ENCODE peak calls at places on chromosomes 12 and 14, in six cellular contexts. U, L, W, Z, I and Y are unnamed samples.

GRCh38 chr14:64556526-64556925 is 6.8 kb downstream of the PPP1R36 start:
- DNase-seq in I (no peak), Z (no peak), U (no peak), W (no peak), L (no peak), Y (no peak)

GRCh38 chr14:61280526-61281185 is 482 bp downstream of the TMEM30B start:
- DNase-seq in U (no peak), Z (peak; percentile 69), W (peak; percentile 38), L (peak; percentile 55), I (no peak), Y (peak; percentile 90)

GRCh38 chr12:120093592-120094355 is 22.8 kb downstream of the RAB35 start:
- DNase-seq in Z (no peak), L (no peak), U (no peak), I (no peak), W (no peak), Y (no peak)

GRCh38 chr12:6869049-6870021 is 2.0 kb downstream of the TPI1 start:
- DNase-seq in L (peak; percentile 92), U (peak; percentile 64), W (peak; percentile 69), Z (peak; percentile 90), I (peak; percentile 27), Y (peak; percentile 92)

GRCh38 chr12:91681751-91682150 is 463.9 kb downstream of the BTG1 start:
- DNase-seq in I (no peak), L (no peak), Z (no peak), U (no peak), W (no peak), Y (no peak)

GRCh38 chr14:96251656-96252155 is 4.3 kb upstream of the BDKRB1 start:
- DNase-seq in Z (no peak), L (no peak), I (no peak), W (no peak), U (no peak), Y (no peak)

GRCh38 chr12:123794027-123794426 is 31.9 kb downstream of the DNAH10 start:
- DNase-seq in L (no peak), Z (no peak), W (no peak), U (no peak), I (no peak), Y (no peak)

GRCh38 chr12:121738340-121738858 is 25.8 kb downstream of the TMEM120B start:
- DNase-seq in Z (no peak), U (no peak), L (no peak), W (no peak), I (no peak), Y (no peak)

GRCh38 chr12:3655331-3655900 is 97.5 kb downstream of the CRACR2A start:
- DNase-seq in U (no peak), W (no peak), L (no peak), Z (no peak), I (no peak), Y (no peak)

GRCh38 chr14:100827140-100827517 is 1.2 kb downstream of the MEG3 start:
- DNase-seq in L (no peak), W (no peak), Z (no peak), I (no peak), U (no peak), Y (no peak)

GRCh38 chr12:21695896-21696295 is 38.3 kb upstream of the LDHB start:
- DNase-seq in U (no peak), L (no peak), W (no peak), I (no peak), Z (no peak), Y (no peak)

GRCh38 chr12:24661657-24662096 is 287.2 kb downstream of the BCAT1 start:
- DNase-seq in W (peak; percentile 20), I (no peak), L (peak; percentile 51), U (no peak), Z (peak; percentile 11), Y (no peak)

GRCh38 chr12:132771126-132771838 is 9.7 kb upstream of the ANKLE2 start:
- DNase-seq in L (no peak), Z (peak; percentile 61), U (no peak), I (no peak), W (no peak), Y (peak; percentile 85)

GRCh38 chr14:34460841-34461240 is 1.2 kb downstream of the SPTSSA start:
- DNase-seq in U (no peak), L (no peak), Z (no peak), W (no peak), I (no peak), Y (no peak)

GRCh38 chr12:102811125-102811737 is 105.8 kb downstream of the PAH start:
- DNase-seq in W (no peak), L (no peak), U (peak; percentile 12), I (no peak), Z (no peak), Y (no peak)

GRCh38 chr12:110084314-110085015 is 36.1 kb upstream of the C12orf76 start:
- DNase-seq in U (no peak), L (no peak), Z (no peak), I (no peak), W (no peak), Y (no peak)

GRCh38 chr14:61322799-61323290 is 1.5 kb downstream of the PRKCH start:
- DNase-seq in U (peak; percentile 66), L (no peak), W (no peak), I (no peak), Z (no peak), Y (no peak)

GRCh38 chr12:98154850-98155249 is 360.5 kb upstream of the TMPO start:
- DNase-seq in W (no peak), I (no peak), L (peak; percentile 21), U (peak; percentile 12), Z (no peak), Y (no peak)

GRCh38 chr12:49541140-49541861 is 2.5 kb downstream of the KCNH3 start:
- DNase-seq in Z (no peak), W (no peak), I (no peak), U (no peak), L (no peak), Y (peak; percentile 68)

GRCh38 chr12:123471374-123472068 is 13.6 kb downstream of the SNRNP35 start:
- DNase-seq in I (no peak), W (no peak), U (no peak), L (no peak), Z (no peak), Y (no peak)

GRCh38 chr12:79691299-79692248 is 810 bp upstream of the PAWR start:
- DNase-seq in W (no peak), U (no peak), L (no peak), I (no peak), Z (peak; percentile 32), Y (no peak)

GRCh38 chr12:94941440-94941862 is 62.0 kb downstream of the NDUFA12 start:
- DNase-seq in I (no peak), U (no peak), L (peak; percentile 34), Z (no peak), W (peak; percentile 35), Y (no peak)

GRCh38 chr12:82650627-82651337 is 35.9 kb upstream of the TMTC2 start:
- DNase-seq in L (no peak), U (peak; percentile 99), Z (peak; percentile 85), I (peak; percentile 38), W (no peak), Y (no peak)

GRCh38 chr12:6323340-6323994 is 13.0 kb downstream of the PLEKHG6 start:
- DNase-seq in I (peak; percentile 71), W (no peak), U (peak; percentile 70), Z (no peak), L (peak; percentile 72), Y (peak; percentile 79)

GRCh38 chr12:4270016-4270669 is 3.4 kb upstream of the CCND2 start:
- DNase-seq in U (no peak), W (no peak), I (no peak), Z (peak; percentile 66), L (peak; percentile 35), Y (peak; percentile 89)

GRCh38 chr12:15700595-15700994 is 88.6 kb downstream of the EPS8 start:
- DNase-seq in W (no peak), L (no peak), Z (no peak), I (peak; percentile 46), U (peak; percentile 85), Y (no peak)

GRCh38 chr14:58607571-58608317 is 30.0 kb upstream of the DACT1 start:
- DNase-seq in W (no peak), I (no peak), Z (no peak), U (no peak), L (no peak), Y (no peak)

GRCh38 chr14:75295491-75296338 is 17.1 kb downstream of the FOS start:
- DNase-seq in W (peak; percentile 84), I (no peak), U (no peak), L (peak; percentile 88), Z (peak; percentile 89), Y (peak; percentile 93)

GRCh38 chr14:75292886-75293285 is 14.3 kb downstream of the FOS start:
- DNase-seq in I (no peak), L (no peak), U (no peak), W (no peak), Z (peak; percentile 6), Y (no peak)

GRCh38 chr14:75293920-75294648 is 15.5 kb downstream of the FOS start:
- DNase-seq in L (peak; percentile 97), I (no peak), Z (peak; percentile 97), W (peak; percentile 93), U (peak; percentile 88), Y (peak; percentile 98)

GRCh38 chr14:75295061-75295461 is 16.4 kb downstream of the FOS start:
- DNase-seq in Z (peak; percentile 83), W (peak; percentile 53), U (no peak), I (no peak), L (peak; percentile 75), Y (peak; percentile 89)

GRCh38 chr14:75294649-75295033 is 16.0 kb downstream of the FOS start:
- DNase-seq in I (no peak), Z (no peak), U (no peak), L (no peak), W (no peak), Y (no peak)
- H3K27ac ChIP-seq in I (no peak overlapping the region), Z (peak overlapping the region; percentile 91), U (peak overlapping the region; percentile 52), L (peak overlapping the region; percentile 87), W (peak overlapping the region; percentile 97), Y (peak overlapping the region; percentile 95)

GRCh38 chr14:52020866-52021717 is 31.7 kb downstream of the RTRAF start:
- DNase-seq in I (peak; percentile 23), L (no peak), U (no peak), Z (no peak), W (no peak), Y (no peak)
- TF ChIP-seq POLR2A in I (no peak), L (no peak), U (no peak), Z (no peak), W (no peak), Y (no peak)

GRCh38 chr12:54386781-54387467 is 2.4 kb upstream of the ZNF385A start:
- DNase-seq in L (no peak), U (no peak), W (no peak), Z (no peak), I (no peak), Y (no peak)
- H3K27ac ChIP-seq in L (no peak overlapping the region), U (no peak overlapping the region), W (no peak overlapping the region), Z (peak overlapping the region; percentile 14), I (no peak overlapping the region), Y (no peak overlapping the region)

GRCh38 chr14:76759589-76759988 is 1.7 kb upstream of the VASH1 start:
- DNase-seq in W (no peak), L (no peak), Z (no peak), I (no peak), U (no peak), Y (peak; percentile 28)

GRCh38 chr14:76761849-76762616 is 765 bp downstream of the VASH1 start:
- DNase-seq in I (no peak), L (no peak), U (no peak), W (no peak), Z (no peak), Y (no peak)

GRCh38 chr14:76762617-76763361 is 1.5 kb downstream of the VASH1 start:
- DNase-seq in L (peak; percentile 21), I (no peak), W (no peak), Z (no peak), U (no peak), Y (peak; percentile 65)

GRCh38 chr14:76760331-76761197 is 704 bp upstream of the VASH1 start:
- DNase-seq in L (no peak), W (no peak), Z (no peak), I (no peak), U (no peak), Y (peak; percentile 70)

GRCh38 chr14:76761198-76761848 is at the start of gene VASH1:
- DNase-seq in U (peak; percentile 15), Z (peak; percentile 53), W (no peak), L (peak; percentile 76), I (no peak), Y (peak; percentile 92)
- TF ChIP-seq POLR2A in U (peak; percentile 66), Z (no peak), W (no peak), L (peak; percentile 29), I (peak; percentile 35), Y (no peak)